ENCODE peak calls at places on chromosomes 2 and 18, in nine cellular contexts. One of them, this sample, is unnamed.

GRCh38 chr18:75207298-75208054 is 1.5 kb downstream of the PTGR3 start:
- DNase-seq in transverse colon: peak; percentile 47
- DNase-seq in foreskin fibroblast: peak; percentile 85
- DNase-seq in IMR-90: peak; percentile 73
- DNase-seq in MM.1S: no peak
- DNase-seq in GM12878: no peak
- DNase-seq in pancreas: no peak
- DNase-seq in heart right ventricle: no peak
- DNase-seq in stomach: no peak
- DNase-seq in this sample: peak; percentile 43

GRCh38 chr2:239177908-239178307 is 222.9 kb downstream of the HDAC4 start:
- DNase-seq in GM12878: no peak
- DNase-seq in transverse colon: no peak
- DNase-seq in heart right ventricle: no peak
- DNase-seq in pancreas: peak; percentile 9
- DNase-seq in IMR-90: no peak
- DNase-seq in foreskin fibroblast: no peak
- DNase-seq in stomach: no peak
- DNase-seq in MM.1S: no peak
- DNase-seq in this sample: no peak

GRCh38 chr2:70999362-70999761 is 4.7 kb upstream of the TEX261 start:
- DNase-seq in pancreas: no peak
- DNase-seq in GM12878: no peak
- DNase-seq in transverse colon: no peak
- DNase-seq in IMR-90: no peak
- DNase-seq in heart right ventricle: no peak
- DNase-seq in stomach: no peak
- DNase-seq in foreskin fibroblast: no peak
- DNase-seq in MM.1S: no peak
- DNase-seq in this sample: no peak

GRCh38 chr2:205692095-205692494 is 9.8 kb downstream of the NRP2 start:
- DNase-seq in GM12878: no peak
- DNase-seq in foreskin fibroblast: peak; percentile 50
- DNase-seq in MM.1S: no peak
- DNase-seq in heart right ventricle: no peak
- DNase-seq in stomach: no peak
- DNase-seq in transverse colon: no peak
- DNase-seq in pancreas: no peak
- DNase-seq in IMR-90: peak; percentile 57
- DNase-seq in this sample: peak; percentile 54

GRCh38 chr18:75220786-75221355 is 10.3 kb downstream of the TSHZ1 start:
- DNase-seq in transverse colon: no peak
- DNase-seq in GM12878: no peak
- DNase-seq in stomach: no peak
- DNase-seq in pancreas: no peak
- DNase-seq in IMR-90: no peak
- DNase-seq in heart right ventricle: no peak
- DNase-seq in MM.1S: no peak
- DNase-seq in foreskin fibroblast: peak; percentile 75
- DNase-seq in this sample: no peak

GRCh38 chr18:1094408-1094807 is 189.7 kb downstream of the ADCYAP1 start:
- DNase-seq in GM12878: no peak
- DNase-seq in pancreas: no peak
- DNase-seq in heart right ventricle: no peak
- DNase-seq in transverse colon: no peak
- DNase-seq in MM.1S: no peak
- DNase-seq in foreskin fibroblast: peak; percentile 0
- DNase-seq in stomach: no peak
- DNase-seq in IMR-90: no peak
- DNase-seq in this sample: peak; percentile 25

GRCh38 chr2:71071681-71072398 is 3.4 kb downstream of the NAGK start:
- DNase-seq in heart right ventricle: no peak
- DNase-seq in GM12878: peak; percentile 94
- DNase-seq in foreskin fibroblast: no peak
- DNase-seq in transverse colon: peak; percentile 46
- DNase-seq in pancreas: peak; percentile 49
- DNase-seq in stomach: no peak
- DNase-seq in MM.1S: peak; percentile 67
- DNase-seq in IMR-90: no peak
- DNase-seq in this sample: no peak

GRCh38 chr2:60514886-60515407 is 38.5 kb downstream of the BCL11A start:
- DNase-seq in pancreas: no peak
- DNase-seq in MM.1S: no peak
- DNase-seq in transverse colon: no peak
- DNase-seq in GM12878: no peak
- DNase-seq in foreskin fibroblast: no peak
- DNase-seq in stomach: no peak
- DNase-seq in heart right ventricle: no peak
- DNase-seq in IMR-90: no peak
- DNase-seq in this sample: no peak

GRCh38 chr18:33231474-33232317 is 208.8 kb downstream of the CCDC178 start:
- DNase-seq in IMR-90: peak; percentile 60
- DNase-seq in pancreas: peak; percentile 61
- DNase-seq in MM.1S: peak; percentile 77
- DNase-seq in GM12878: peak; percentile 17
- DNase-seq in foreskin fibroblast: peak; percentile 80
- DNase-seq in heart right ventricle: peak; percentile 11
- DNase-seq in transverse colon: peak; percentile 71
- DNase-seq in stomach: peak; percentile 71
- DNase-seq in this sample: peak; percentile 75

GRCh38 chr2:99600929-99601680 is 111.3 kb upstream of the REV1 start:
- DNase-seq in GM12878: no peak
- DNase-seq in MM.1S: no peak
- DNase-seq in heart right ventricle: no peak
- DNase-seq in pancreas: no peak
- DNase-seq in transverse colon: no peak
- DNase-seq in foreskin fibroblast: peak; percentile 51
- DNase-seq in stomach: no peak
- DNase-seq in IMR-90: peak; percentile 43
- DNase-seq in this sample: no peak

GRCh38 chr2:227888289-227888688 is 16.9 kb downstream of the DAW1 start:
- DNase-seq in foreskin fibroblast: peak; percentile 39
- DNase-seq in GM12878: no peak
- DNase-seq in transverse colon: peak; percentile 27
- DNase-seq in stomach: no peak
- DNase-seq in pancreas: no peak
- DNase-seq in MM.1S: no peak
- DNase-seq in heart right ventricle: no peak
- DNase-seq in IMR-90: no peak
- DNase-seq in this sample: no peak

GRCh38 chr2:64133828-64134227 is 10.4 kb downstream of the PELI1 start:
- DNase-seq in pancreas: no peak
- DNase-seq in GM12878: no peak
- DNase-seq in heart right ventricle: no peak
- DNase-seq in stomach: no peak
- DNase-seq in foreskin fibroblast: peak; percentile 72
- DNase-seq in IMR-90: peak; percentile 85
- DNase-seq in transverse colon: no peak
- DNase-seq in MM.1S: no peak
- DNase-seq in this sample: peak; percentile 81

DNA sequence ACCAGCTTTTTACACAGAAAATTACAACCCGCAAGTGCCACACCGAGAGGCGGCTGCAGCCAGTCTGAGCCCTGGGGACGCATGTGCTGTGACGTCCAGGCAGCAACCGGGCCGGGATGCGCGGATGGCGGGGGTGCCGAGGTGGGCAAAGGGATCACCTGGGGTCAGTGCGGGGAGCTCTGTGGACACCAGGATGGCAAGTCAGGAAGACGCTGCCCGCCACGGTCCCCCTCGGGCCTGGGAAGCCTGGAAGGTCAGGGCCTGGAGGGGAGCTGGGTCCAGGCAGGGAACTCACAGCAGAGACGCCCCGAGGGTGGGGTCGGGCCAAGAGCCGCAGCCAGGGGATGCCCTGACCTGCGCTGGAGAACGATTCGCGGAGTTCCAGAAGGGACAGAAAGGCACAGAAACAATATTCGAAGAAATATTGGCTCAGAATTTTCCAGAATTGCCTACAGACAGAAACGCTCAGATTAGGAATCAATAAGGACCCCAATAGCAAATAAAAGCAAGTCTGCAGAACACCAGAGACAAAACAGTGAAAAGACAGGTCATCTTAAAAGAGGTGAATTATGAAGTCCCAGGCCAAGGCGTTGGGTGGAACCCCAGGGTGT is 11.7 kb upstream of the KIF1A start:
- DNase-seq in IMR-90: no peak
- DNase-seq in foreskin fibroblast: no peak
- DNase-seq in heart right ventricle: no peak
- DNase-seq in transverse colon: no peak
- DNase-seq in MM.1S: no peak
- DNase-seq in pancreas: no peak
- DNase-seq in stomach: no peak
- DNase-seq in GM12878: no peak
- DNase-seq in this sample: no peak
- H3K4me3 ChIP-seq in IMR-90: peak overlapping the region; percentile 34
- H3K4me3 ChIP-seq in foreskin fibroblast: peak overlapping the region; percentile 9
- H3K4me3 ChIP-seq in heart right ventricle: peak overlapping the region; percentile 45
- H3K4me3 ChIP-seq in transverse colon: peak overlapping the region; percentile 21
- H3K4me3 ChIP-seq in MM.1S: no peak overlapping the region
- H3K4me3 ChIP-seq in pancreas: peak overlapping the region; percentile 16
- H3K4me3 ChIP-seq in stomach: peak overlapping the region; percentile 36
- H3K4me3 ChIP-seq in GM12878: no peak overlapping the region
- H3K4me3 ChIP-seq in this sample: peak overlapping the region; percentile 15

GRCh38 chr2:241576293-241576654 is 17.7 kb downstream of the BOK start:
- DNase-seq in pancreas: no peak
- DNase-seq in IMR-90: no peak
- DNase-seq in heart right ventricle: no peak
- DNase-seq in GM12878: no peak
- DNase-seq in transverse colon: no peak
- DNase-seq in foreskin fibroblast: no peak
- DNase-seq in MM.1S: no peak
- DNase-seq in stomach: no peak
- DNase-seq in this sample: no peak
- TF ChIP-seq CTCF in pancreas: no peak
- TF ChIP-seq CTCF in IMR-90: no peak
- TF ChIP-seq CTCF in heart right ventricle: no peak
- TF ChIP-seq CTCF in GM12878: no peak
- TF ChIP-seq CTCF in transverse colon: no peak
- TF ChIP-seq CTCF in foreskin fibroblast: no peak
- TF ChIP-seq CTCF in MM.1S: no peak
- TF ChIP-seq CTCF in stomach: no peak
- TF ChIP-seq CTCF in this sample: no peak

GRCh38 chr2:792687-793086 is 115.5 kb upstream of the TMEM18 start:
- DNase-seq in stomach: no peak
- DNase-seq in transverse colon: no peak
- DNase-seq in MM.1S: no peak
- DNase-seq in heart right ventricle: no peak
- DNase-seq in foreskin fibroblast: no peak
- DNase-seq in pancreas: no peak
- DNase-seq in GM12878: no peak
- DNase-seq in IMR-90: no peak
- DNase-seq in this sample: no peak

GRCh38 chr2:790634-791245 is 113.5 kb upstream of the TMEM18 start:
- DNase-seq in MM.1S: no peak
- DNase-seq in IMR-90: no peak
- DNase-seq in GM12878: no peak
- DNase-seq in foreskin fibroblast: no peak
- DNase-seq in pancreas: no peak
- DNase-seq in transverse colon: no peak
- DNase-seq in heart right ventricle: no peak
- DNase-seq in stomach: no peak
- DNase-seq in this sample: no peak

GRCh38 chr2:794554-795244 is 117.5 kb upstream of the TMEM18 start:
- DNase-seq in foreskin fibroblast: no peak
- DNase-seq in transverse colon: no peak
- DNase-seq in GM12878: no peak
- DNase-seq in heart right ventricle: no peak
- DNase-seq in MM.1S: no peak
- DNase-seq in pancreas: no peak
- DNase-seq in stomach: no peak
- DNase-seq in IMR-90: no peak
- DNase-seq in this sample: no peak

GRCh38 chr2:795245-796041 is 118.2 kb upstream of the TMEM18 start:
- DNase-seq in IMR-90: no peak
- DNase-seq in transverse colon: no peak
- DNase-seq in heart right ventricle: no peak
- DNase-seq in pancreas: no peak
- DNase-seq in stomach: no peak
- DNase-seq in foreskin fibroblast: no peak
- DNase-seq in MM.1S: no peak
- DNase-seq in GM12878: no peak
- DNase-seq in this sample: no peak

GRCh38 chr2:793236-793635 is 116.0 kb upstream of the TMEM18 start:
- DNase-seq in MM.1S: no peak
- DNase-seq in transverse colon: no peak
- DNase-seq in GM12878: no peak
- DNase-seq in heart right ventricle: no peak
- DNase-seq in stomach: no peak
- DNase-seq in foreskin fibroblast: no peak
- DNase-seq in pancreas: no peak
- DNase-seq in IMR-90: no peak
- DNase-seq in this sample: no peak
- H3K4me3 ChIP-seq in MM.1S: no peak overlapping the region
- H3K4me3 ChIP-seq in transverse colon: no peak overlapping the region
- H3K4me3 ChIP-seq in GM12878: no peak overlapping the region
- H3K4me3 ChIP-seq in heart right ventricle: no peak overlapping the region
- H3K4me3 ChIP-seq in stomach: no peak overlapping the region
- H3K4me3 ChIP-seq in foreskin fibroblast: no peak overlapping the region
- H3K4me3 ChIP-seq in pancreas: no peak overlapping the region
- H3K4me3 ChIP-seq in IMR-90: no peak overlapping the region
- H3K4me3 ChIP-seq in this sample: no peak overlapping the region

GRCh38 chr18:46950064-46950656 is 32.8 kb downstream of the KATNAL2 start:
- DNase-seq in transverse colon: no peak
- DNase-seq in heart right ventricle: no peak
- DNase-seq in foreskin fibroblast: peak; percentile 38
- DNase-seq in pancreas: no peak
- DNase-seq in GM12878: no peak
- DNase-seq in MM.1S: peak; percentile 27
- DNase-seq in IMR-90: no peak
- DNase-seq in stomach: no peak
- DNase-seq in this sample: peak; percentile 21
- TF ChIP-seq CTCF in transverse colon: no peak
- TF ChIP-seq CTCF in heart right ventricle: peak; percentile 29
- TF ChIP-seq CTCF in foreskin fibroblast: peak; percentile 40
- TF ChIP-seq CTCF in pancreas: peak; percentile 21
- TF ChIP-seq CTCF in GM12878: peak; percentile 54
- TF ChIP-seq CTCF in MM.1S: peak; percentile 55
- TF ChIP-seq CTCF in IMR-90: peak; percentile 33
- TF ChIP-seq CTCF in stomach: no peak
- TF ChIP-seq CTCF in this sample: peak; percentile 43

DNA sequence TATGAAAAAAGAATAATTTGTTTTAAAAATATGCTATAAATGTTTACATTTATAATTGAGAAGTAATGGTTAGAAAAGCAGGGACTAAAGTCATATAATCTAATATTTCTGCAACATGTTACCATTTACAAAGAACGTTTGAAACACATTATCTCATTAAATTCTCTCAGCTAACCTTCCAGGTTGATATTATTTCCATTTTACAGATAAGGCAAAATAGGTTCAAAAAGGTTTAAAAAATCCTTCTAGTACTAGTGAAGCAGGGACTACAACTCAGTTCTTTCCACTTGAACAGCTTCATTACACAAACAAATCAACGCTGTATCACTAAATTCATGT is 875 bp downstream of the FASTKD1 start:
- DNase-seq in IMR-90: no peak
- DNase-seq in MM.1S: no peak
- DNase-seq in heart right ventricle: no peak
- DNase-seq in GM12878: no peak
- DNase-seq in pancreas: no peak
- DNase-seq in foreskin fibroblast: no peak
- DNase-seq in stomach: no peak
- DNase-seq in transverse colon: no peak
- DNase-seq in this sample: no peak
- H3K4me3 ChIP-seq in IMR-90: peak overlapping the region; percentile 62
- H3K4me3 ChIP-seq in MM.1S: peak overlapping the region; percentile 76
- H3K4me3 ChIP-seq in heart right ventricle: peak overlapping the region; percentile 74
- H3K4me3 ChIP-seq in GM12878: peak overlapping the region; percentile 81
- H3K4me3 ChIP-seq in pancreas: peak overlapping the region; percentile 68
- H3K4me3 ChIP-seq in foreskin fibroblast: peak overlapping the region; percentile 96
- H3K4me3 ChIP-seq in stomach: peak overlapping the region; percentile 88
- H3K4me3 ChIP-seq in transverse colon: peak overlapping the region; percentile 83
- H3K4me3 ChIP-seq in this sample: peak overlapping the region; percentile 71